ENCODE peak calls at places on chromosomes 3 and 15, in eight cellular contexts. H is fibroblast of the aortic adventitia, T is astrocyte of the spinal cord, G is cardiac muscle cell, I is GM12865, Z is neural progenitor cell, P is mesothelial cell of epicardium, Y is Caco-2. R is an unnamed sample.
A peak's percentile ranks its signal among the peaks of the same experiment; 100 is the strongest.

GRCh38 chr3:108724101-108724500 is 33.1 kb downstream of the RETNLB start:
- DNase-seq in H (no peak), T (no peak), G (no peak), I (no peak), Z (no peak), P (no peak), Y (no peak), R (no peak)

GRCh38 chr3:73999501-73999900 is 374.8 kb upstream of the PDZRN3 start:
- DNase-seq in H (no peak), T (no peak), G (no peak), I (no peak), Z (no peak), P (no peak), Y (no peak), R (no peak)

GRCh38 chr15:81182746-81183402 is 13.8 kb upstream of the IL16 start:
- DNase-seq in H (no peak), T (no peak), G (no peak), I (no peak), Z (peak; percentile 18), P (no peak), Y (no peak), R (no peak)

GRCh38 chr15:77104155-77104554 is 33.2 kb upstream of the TSPAN3 start:
- DNase-seq in H (peak; percentile 89), T (peak; percentile 17), G (no peak), I (no peak), Z (no peak), P (no peak), Y (no peak), R (no peak)

GRCh38 chr3:127707777-127708438 is 35.2 kb downstream of the ABTB1 start:
- DNase-seq in H (no peak), T (peak; percentile 65), G (no peak), I (no peak), Z (no peak), P (no peak), Y (no peak), R (no peak)

GRCh38 chr3:173839859-173840258 is 442.3 kb downstream of the NLGN1 start:
- DNase-seq in H (no peak), T (no peak), G (no peak), I (no peak), Z (no peak), P (no peak), Y (no peak), R (no peak)

GRCh38 chr3:74606987-74607386 is 7.5 kb downstream of the CNTN3 start:
- DNase-seq in H (no peak), T (no peak), G (no peak), I (no peak), Z (no peak), P (no peak), Y (no peak), R (no peak)

GRCh38 chr3:195068481-195069080 is 202.4 kb downstream of the XXYLT1 start:
- DNase-seq in H (no peak), T (no peak), G (no peak), I (no peak), Z (no peak), P (no peak), Y (no peak), R (no peak)

GRCh38 chr15:74210729-74211128 is 8.1 kb upstream of the STRA6 start:
- DNase-seq in H (no peak), T (no peak), G (no peak), I (no peak), Z (no peak), P (no peak), Y (no peak), R (no peak)

GRCh38 chr15:74211656-74212055 is 9.1 kb upstream of the STRA6 start:
- DNase-seq in H (no peak), T (no peak), G (no peak), I (no peak), Z (no peak), P (no peak), Y (no peak), R (no peak)

GRCh38 chr15:74214324-74215021 is 11.9 kb upstream of the STRA6 start:
- DNase-seq in H (no peak), T (no peak), G (no peak), I (no peak), Z (no peak), P (no peak), Y (no peak), R (no peak)

GRCh38 chr15:74213858-74214284 is 11.3 kb upstream of the STRA6 start:
- DNase-seq in H (no peak), T (no peak), G (no peak), I (no peak), Z (peak; percentile 84), P (no peak), Y (no peak), R (peak; percentile 71)

DNA sequence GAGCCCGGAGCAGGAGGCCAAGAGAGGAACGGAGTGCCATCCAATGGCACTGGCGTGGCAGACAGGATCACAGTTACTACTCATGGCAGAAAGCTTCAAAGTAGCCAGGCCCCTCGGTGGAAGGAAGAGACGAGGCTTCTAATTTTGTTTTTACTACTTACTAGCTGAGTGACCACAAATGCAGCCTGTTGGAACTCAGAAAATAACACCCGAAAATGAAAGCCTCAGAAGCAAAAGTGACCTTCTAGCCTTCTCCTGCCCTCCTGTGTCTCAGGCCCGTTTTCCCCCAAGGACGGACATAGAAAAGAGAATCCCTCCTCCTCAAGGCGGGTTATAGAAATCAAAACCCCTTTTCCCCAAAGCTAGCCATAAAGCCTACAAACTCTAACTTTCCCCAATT is 9.9 kb upstream of the STRA6 start:
- DNase-seq in H (no peak), T (no peak), G (no peak), I (peak; percentile 85), Z (no peak), P (no peak), Y (no peak), R (no peak)
- TF ChIP-seq CTCF in H (no peak), T (no peak), G (no peak), I (no peak), Z (no peak), P (no peak), Y (no peak), R (no peak)

GRCh38 chr3:51943451-51944391 is 1.6 kb downstream of the PARP3 start:
- DNase-seq in H (no peak), T (no peak), G (no peak), I (no peak), Z (no peak), P (no peak), Y (no peak), R (no peak)

GRCh38 chr3:51945926-51946500 is 3.9 kb downstream of the PARP3 start:
- DNase-seq in H (no peak), T (no peak), G (no peak), I (no peak), Z (no peak), P (no peak), Y (no peak), R (no peak)

GRCh38 chr3:51944541-51945021 is 2.4 kb downstream of the PARP3 start:
- DNase-seq in H (no peak), T (no peak), G (no peak), I (no peak), Z (no peak), P (no peak), Y (no peak), R (no peak)

GRCh38 chr3:51946796-51947195 is 4.6 kb downstream of the PARP3 start:
- DNase-seq in H (no peak), T (no peak), G (no peak), I (no peak), Z (no peak), P (no peak), Y (no peak), R (no peak)

DNA sequence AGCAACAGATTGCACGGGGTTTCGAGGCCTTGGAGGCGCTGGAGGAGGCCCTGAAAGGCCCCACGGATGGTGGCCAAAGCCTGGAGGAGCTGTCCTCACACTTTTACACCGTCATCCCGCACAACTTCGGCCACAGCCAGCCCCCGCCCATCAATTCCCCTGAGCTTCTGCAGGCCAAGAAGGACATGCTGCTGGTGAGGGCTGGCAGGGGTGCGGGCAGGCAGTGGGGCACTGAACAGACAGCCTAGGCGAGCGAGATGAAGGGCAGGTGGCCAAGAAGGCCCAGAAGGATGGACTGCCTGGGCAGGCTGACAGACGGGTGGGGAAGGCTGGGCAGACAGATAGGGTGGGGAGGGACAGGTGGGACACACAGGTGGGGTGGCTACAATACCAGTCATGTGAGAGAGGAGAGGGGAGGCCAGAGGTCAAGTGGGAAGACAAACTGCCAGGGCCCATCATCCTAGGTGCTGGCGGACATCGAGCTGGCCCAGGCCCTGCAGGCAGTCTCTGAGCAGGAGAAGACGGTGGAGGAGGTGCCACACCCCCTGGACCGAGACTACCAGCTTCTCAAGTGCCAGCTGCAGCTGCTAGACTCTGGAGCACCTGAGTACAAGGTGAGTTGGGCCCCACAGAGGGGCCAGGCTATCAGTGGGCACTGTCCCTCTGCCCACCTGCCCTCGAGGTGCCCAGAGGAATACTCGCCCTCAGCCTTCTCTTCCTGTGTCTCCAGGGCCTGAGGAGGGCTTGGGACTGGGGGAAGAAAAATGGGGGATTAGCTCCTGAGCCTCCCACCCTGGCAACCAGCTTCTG is 3.1 kb downstream of the PARP3 start:
- DNase-seq in H (no peak), T (no peak), G (no peak), I (no peak), Z (no peak), P (no peak), Y (no peak), R (no peak)
- TF ChIP-seq CTCF in H (no peak), T (no peak), G (no peak), I (no peak), Z (no peak), P (no peak), Y (no peak), R (no peak)

DNA sequence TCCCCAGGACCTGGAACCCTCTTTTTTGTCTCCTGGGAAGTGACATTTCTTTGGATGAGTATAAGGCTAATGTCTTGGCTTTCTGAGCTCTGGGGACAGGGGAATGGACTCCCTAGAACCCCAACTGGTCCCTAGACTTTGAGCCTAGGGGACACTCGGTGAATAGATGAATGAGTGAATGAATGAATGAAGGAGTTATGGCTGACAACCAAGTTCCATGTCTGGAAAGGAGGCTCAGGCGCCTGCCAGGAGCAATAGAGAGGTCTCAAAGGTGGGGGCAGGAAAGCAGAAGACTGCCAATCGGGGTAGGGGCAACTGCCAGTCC is 712 bp upstream of the PRKCD start:
- DNase-seq in H (no peak), T (no peak), G (no peak), I (no peak), Z (no peak), P (no peak), Y (no peak), R (no peak)
- TF ChIP-seq CTCF in H (no peak), T (peak; percentile 43), G (no peak), I (no peak), Z (no peak), P (no peak), Y (no peak), R (no peak)

GRCh38 chr3:62874398-62875102 is 666 bp downstream of the CADPS start:
- DNase-seq in H (no peak), T (no peak), G (peak; percentile 45), I (no peak), Z (peak; percentile 56), P (no peak), Y (no peak), R (no peak)

GRCh38 chr3:62875103-62876002 is at the start of gene CADPS:
- DNase-seq in H (no peak), T (no peak), G (peak; percentile 80), I (no peak), Z (peak; percentile 77), P (no peak), Y (no peak), R (peak; percentile 12)

GRCh38 chr3:62876064-62876463 is 848 bp upstream of the CADPS start:
- DNase-seq in H (peak; percentile 22), T (peak; percentile 56), G (peak; percentile 94), I (peak; percentile 19), Z (peak; percentile 94), P (peak; percentile 81), Y (peak; percentile 67), R (peak; percentile 67)

GRCh38 chr3:62872318-62872717 is 2.9 kb downstream of the CADPS start:
- DNase-seq in H (no peak), T (no peak), G (no peak), I (no peak), Z (no peak), P (no peak), Y (no peak), R (no peak)

GRCh38 chr3:62873672-62874397 is 1.4 kb downstream of the CADPS start:
- DNase-seq in H (no peak), T (no peak), G (peak; percentile 89), I (peak; percentile 9), Z (peak; percentile 91), P (peak; percentile 55), Y (peak; percentile 60), R (peak; percentile 47)
- TF ChIP-seq CTCF in H (no peak), T (peak; percentile 13), G (no peak), I (peak; percentile 6), Z (peak; percentile 63), P (no peak), Y (peak; percentile 51), R (peak; percentile 55)